ENCODE peak calls at places on chromosomes 11 and 22, in four cellular contexts. Y is prostate gland, P is left ventricle myocardium inferior, D is tibial artery. H is an unnamed sample.

GRCh38 chr11:112280268-112281126 is 19.8 kb upstream of the PLET1 start:
- DNase-seq in Y (peak), P (peak), D (peak), H (peak)

GRCh38 chr11:112734207-112734606 is 227.0 kb upstream of the NCAM1 start:
- DNase-seq in Y (no peak), P (no peak), D (no peak), H (no peak)

GRCh38 chr11:118928870-118929495 is 3.3 kb upstream of the BCL9L start:
- DNase-seq in Y (peak), P (peak), D (no peak), H (no peak)

GRCh38 chr11:70478194-70478890 is 80.0 kb downstream of the CTTN start:
- DNase-seq in Y (no peak), P (no peak), D (no peak), H (no peak)

GRCh38 chr22:38082986-38083710 is 836 bp downstream of the SLC16A8 start:
- DNase-seq in Y (no peak), P (no peak), D (no peak), H (no peak)

GRCh38 chr11:76799061-76799804 is 16.1 kb downstream of the TSKU start:
- DNase-seq in Y (peak), P (peak), D (peak), H (no peak)

GRCh38 chr11:92286718-92287117 is 62.1 kb downstream of the FAT3 start:
- DNase-seq in Y (no peak), P (no peak), D (no peak), H (no peak)

GRCh38 chr11:16960250-16960649 is 54.0 kb downstream of the PLEKHA7 start:
- DNase-seq in Y (no peak), P (no peak), D (no peak), H (no peak)

GRCh38 chr22:31768422-31769059 is 14.7 kb downstream of the DEPDC5 start:
- DNase-seq in Y (no peak), P (no peak), D (no peak), H (no peak)

GRCh38 chr11:94178331-94178730 is 49.7 kb downstream of the PANX1 start:
- DNase-seq in Y (no peak), P (no peak), D (no peak), H (no peak)

GRCh38 chr11:132632641-132633124 is 899.6 kb downstream of the OPCML start:
- DNase-seq in Y (no peak), P (no peak), D (no peak), H (no peak)

GRCh38 chr11:117219001-117219400 is 12.9 kb downstream of the PCSK7 start:
- DNase-seq in Y (no peak), P (no peak), D (peak), H (no peak)

GRCh38 chr11:46886211-46886610 is 32.1 kb downstream of the LRP4 start:
- DNase-seq in Y (no peak), P (no peak), D (no peak), H (no peak)

GRCh38 chr11:64148200-64148916 is 17.6 kb downstream of the MACROD1 start:
- DNase-seq in Y (peak), P (peak), D (peak), H (no peak)

GRCh38 chr22:44807915-44808690 is 55.7 kb downstream of the ARHGAP8 start:
- DNase-seq in Y (no peak), P (no peak), D (no peak), H (no peak)

GRCh38 chr11:16804104-16804947 is 65.9 kb downstream of the C11orf58 start:
- DNase-seq in Y (no peak), P (no peak), D (peak), H (no peak)

GRCh38 chr11:115964091-115964490 is 459.9 kb upstream of the CADM1 start:
- DNase-seq in Y (no peak), P (no peak), D (no peak), H (no peak)

GRCh38 chr22:28956506-28956905 is 73.1 kb downstream of the ZNRF3 start:
- DNase-seq in Y (no peak), P (no peak), D (no peak), H (no peak)

GRCh38 chr11:83241291-83241946 is 44.7 kb downstream of the CCDC90B start:
- DNase-seq in Y (peak), P (no peak), D (no peak), H (peak)

GRCh38 chr11:119432484-119433368 is 9.8 kb upstream of the THY1 start:
- DNase-seq in Y (no peak), P (no peak), D (no peak), H (no peak)

GRCh38 chr11:118194835-118195627 is 18.6 kb upstream of the SCN2B start:
- DNase-seq in Y (peak), P (peak), D (peak), H (no peak)

GRCh38 chr11:83456075-83456474 is 169.9 kb upstream of the CCDC90B start:
- DNase-seq in Y (no peak), P (no peak), D (no peak), H (no peak)

GRCh38 chr11:119322360-119322739 is 5.4 kb upstream of the MCAM start:
- DNase-seq in Y (no peak), P (no peak), D (peak), H (no peak)

GRCh38 chr11:116851631-116852030 is 14.2 kb upstream of the APOA1 start:
- DNase-seq in Y (no peak), P (no peak), D (peak), H (no peak)

GRCh38 chr22:29442976-29443375 is 4.6 kb downstream of the RFPL1 start:
- DNase-seq in Y (no peak), P (no peak), D (no peak), H (no peak)

GRCh38 chr11:36567684-36568083 is at the start of gene RAG1:
- DNase-seq in Y (no peak), P (no peak), D (no peak), H (no peak)

GRCh38 chr11:17703951-17704350 is 15.4 kb upstream of the MYOD1 start:
- DNase-seq in Y (no peak), P (no peak), D (no peak), H (peak)

GRCh38 chr22:31148953-31149627 is 8.8 kb upstream of the PLA2G3 start:
- DNase-seq in Y (peak), P (peak), D (peak), H (no peak)

GRCh38 chr11:118227865-118228785 is 3.3 kb upstream of the JAML start:
- DNase-seq in Y (no peak), P (no peak), D (no peak), H (peak)

GRCh38 chr11:68038226-68038717 is 553 bp upstream of the TCIRG1 start:
- DNase-seq in Y (no peak), P (no peak), D (peak), H (no peak)

GRCh38 chr22:46052331-46052771 is 75.4 kb upstream of the WNT7B start:
- DNase-seq in Y (no peak), P (peak), D (peak), H (no peak)
- H3K4me3 ChIP-seq in Y (peak), P (peak), D (peak), H (no peak)

GRCh38 chr11:60756307-60757032 is at the start of gene MS4A15:
- DNase-seq in Y (no peak), P (no peak), D (peak), H (peak)
- TF ChIP-seq CTCF in Y (no peak), P (no peak), D (no peak), H (peak)

DNA sequence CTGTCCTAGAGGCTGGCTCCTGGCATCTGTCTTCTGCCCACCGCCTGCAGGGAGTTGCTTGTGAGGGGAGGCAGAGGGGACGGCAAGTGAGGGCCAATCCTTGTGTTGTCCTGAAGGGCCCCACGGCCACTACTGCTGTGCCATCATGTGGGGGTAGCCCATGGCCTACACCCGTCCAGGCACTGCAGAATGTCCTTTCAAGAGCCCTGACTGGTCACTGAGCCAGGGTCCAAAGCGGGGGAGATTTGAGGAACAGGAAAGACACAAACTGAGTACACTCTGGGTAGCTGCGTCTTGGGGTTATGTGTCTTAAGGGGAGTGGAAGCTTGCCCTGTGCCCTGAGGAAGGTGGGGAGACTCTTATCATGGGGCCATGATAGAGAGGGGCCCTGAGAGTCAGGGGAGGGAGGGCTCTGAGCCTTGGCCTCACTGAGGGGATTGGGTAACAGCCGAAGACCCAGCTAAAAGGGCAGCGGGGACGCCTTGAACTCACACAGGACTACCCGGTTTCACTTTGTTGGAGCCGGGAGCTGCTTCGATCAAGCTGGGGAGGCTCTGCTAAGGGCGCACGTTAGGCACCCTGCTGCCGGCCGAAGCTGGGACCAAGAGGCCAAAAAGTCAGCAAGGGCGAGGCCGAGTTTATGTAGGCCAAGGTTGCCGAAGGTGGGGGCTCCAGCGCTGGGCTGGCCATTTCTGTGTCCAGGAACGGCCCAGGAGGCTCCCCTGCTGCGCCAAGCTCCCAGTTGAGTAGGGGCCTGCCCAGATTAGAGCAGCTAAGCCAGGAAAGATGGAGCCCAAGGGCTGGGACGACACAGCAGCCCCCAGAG is 1.9 kb downstream of the TBX1 start:
- DNase-seq in Y (no peak), P (no peak), D (no peak), H (no peak)
- H3K4me3 ChIP-seq in Y (peak), P (no peak), D (no peak), H (no peak)

GRCh38 chr11:57619331-57619730 is 21.8 kb downstream of the SERPING1 start:
- DNase-seq in Y (no peak), P (no peak), D (no peak), H (no peak)
- TF ChIP-seq CTCF in Y (no peak), P (no peak), D (no peak), H (peak)

GRCh38 chr11:126305699-126306098 is 1.8 kb downstream of the DCPS start:
- DNase-seq in Y (no peak), P (no peak), D (no peak), H (peak)
- H3K4me3 ChIP-seq in Y (no peak), P (no peak), D (no peak), H (no peak)

DNA sequence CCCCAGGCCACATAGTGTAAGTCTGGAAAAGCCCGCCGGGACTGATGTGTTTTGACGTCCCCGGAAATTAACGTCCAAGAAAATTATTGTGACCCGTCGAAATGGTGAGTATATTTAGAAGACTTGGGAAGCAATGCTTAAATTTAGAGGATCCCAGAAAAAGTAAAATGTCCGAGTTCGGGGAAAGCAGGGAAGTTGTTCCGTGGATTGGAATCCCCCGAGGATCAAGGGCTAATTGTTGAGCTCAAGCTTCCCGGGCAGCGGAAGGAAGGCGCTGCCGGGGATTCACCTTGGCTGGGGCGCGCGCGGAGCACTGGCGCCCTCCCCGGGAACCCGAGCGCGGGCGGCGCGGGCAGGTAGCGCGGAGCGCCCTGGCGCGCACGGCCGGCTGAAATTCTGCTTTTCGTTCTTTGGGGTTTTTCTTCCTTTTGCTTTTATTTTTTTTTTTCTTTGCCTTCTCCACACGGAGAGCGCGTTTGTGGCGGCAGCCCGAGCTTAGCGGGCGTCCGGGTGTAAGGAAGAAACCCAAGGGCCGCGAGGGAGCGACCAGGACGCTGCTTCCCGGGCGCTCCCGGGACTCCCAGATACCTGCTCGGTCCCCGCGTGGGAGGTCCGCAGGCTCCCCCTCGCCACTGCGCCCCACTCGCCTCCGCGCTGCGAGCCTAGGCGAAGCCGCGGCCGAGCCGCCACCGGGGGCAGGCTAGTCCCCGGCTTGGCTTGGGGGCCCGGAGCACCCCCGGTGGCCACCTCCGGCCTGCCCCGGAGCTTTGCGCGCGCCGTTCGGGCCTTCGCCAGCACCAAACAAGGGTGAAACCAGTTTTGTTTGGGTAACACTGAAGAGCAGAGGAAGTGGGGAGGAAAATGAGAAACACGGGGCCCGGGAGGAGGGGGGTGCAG is 4.7 kb upstream of the IGF2 start:
- DNase-seq in Y (no peak), P (no peak), D (no peak), H (no peak)
- TF ChIP-seq CTCF in Y (no peak), P (peak), D (no peak), H (no peak)

GRCh38 chr11:12007769-12008737 is at the start of gene DKK3:
- DNase-seq in Y (peak), P (no peak), D (peak), H (no peak)

GRCh38 chr11:12006552-12007229 is 1.7 kb downstream of the DKK3 start:
- DNase-seq in Y (no peak), P (no peak), D (no peak), H (no peak)

GRCh38 chr11:12007230-12007593 is 1.2 kb downstream of the DKK3 start:
- DNase-seq in Y (no peak), P (no peak), D (no peak), H (no peak)

GRCh38 chr11:12008790-12009616 is 577 bp upstream of the DKK3 start:
- DNase-seq in Y (no peak), P (peak), D (peak), H (no peak)

GRCh38 chr11:12009617-12010321 is 1.3 kb upstream of the DKK3 start:
- DNase-seq in Y (no peak), P (no peak), D (no peak), H (no peak)
- H3K4me3 ChIP-seq in Y (no peak), P (peak), D (peak), H (no peak)

GRCh38 chr22:35684270-35684700 is 33.4 kb upstream of the APOL5 start:
- DNase-seq in Y (no peak), P (no peak), D (no peak), H (no peak)
- TF ChIP-seq CTCF in Y (no peak), P (peak), D (no peak), H (peak)